ENCODE peak calls at places on chromosomes 3 and 15, in seven cellular contexts. One of them, this sample, is unnamed.

GRCh38 chr15:56077071-56077470 is 83.7 kb upstream of the NEDD4 start:
- DNase-seq in HS-27A: no peak
- DNase-seq in SHP77: no peak
- DNase-seq in left lung: no peak
- DNase-seq in RCC 7860: no peak
- DNase-seq in GDM1: no peak
- DNase-seq in nucleus accumbens: no peak
- DNase-seq in this sample: no peak

GRCh38 chr3:143888846-143889245 is 40.6 kb upstream of the SLC9A9 start:
- DNase-seq in HS-27A: no peak
- DNase-seq in SHP77: no peak
- DNase-seq in left lung: no peak
- DNase-seq in RCC 7860: no peak
- DNase-seq in GDM1: no peak
- DNase-seq in nucleus accumbens: no peak
- DNase-seq in this sample: no peak

GRCh38 chr3:192929755-192930491 is 12.3 kb upstream of the MB21D2 start:
- DNase-seq in HS-27A: no peak
- DNase-seq in SHP77: no peak
- DNase-seq in left lung: no peak
- DNase-seq in RCC 7860: no peak
- DNase-seq in GDM1: no peak
- DNase-seq in nucleus accumbens: no peak
- DNase-seq in this sample: no peak

GRCh38 chr3:72375237-72376154 is 472.7 kb downstream of the SHQ1 start:
- DNase-seq in HS-27A: no peak
- DNase-seq in SHP77: no peak
- DNase-seq in left lung: no peak
- DNase-seq in RCC 7860: no peak
- DNase-seq in GDM1: no peak
- DNase-seq in nucleus accumbens: no peak
- DNase-seq in this sample: no peak

GRCh38 chr3:126117786-126118185 is 33.9 kb upstream of the SLC41A3 start:
- DNase-seq in HS-27A: no peak
- DNase-seq in SHP77: no peak
- DNase-seq in left lung: peak
- DNase-seq in RCC 7860: no peak
- DNase-seq in GDM1: no peak
- DNase-seq in nucleus accumbens: no peak
- DNase-seq in this sample: no peak

GRCh38 chr15:39628821-39629220 is 47.9 kb downstream of the THBS1 start:
- DNase-seq in HS-27A: no peak
- DNase-seq in SHP77: no peak
- DNase-seq in left lung: no peak
- DNase-seq in RCC 7860: no peak
- DNase-seq in GDM1: no peak
- DNase-seq in nucleus accumbens: no peak
- DNase-seq in this sample: no peak

GRCh38 chr3:69712244-69712643 is 27.0 kb upstream of the MITF start:
- DNase-seq in HS-27A: no peak
- DNase-seq in SHP77: no peak
- DNase-seq in left lung: no peak
- DNase-seq in RCC 7860: no peak
- DNase-seq in GDM1: no peak
- DNase-seq in nucleus accumbens: no peak
- DNase-seq in this sample: no peak

GRCh38 chr3:122406198-122406597 is 9.7 kb downstream of the WDR5B start:
- DNase-seq in HS-27A: no peak
- DNase-seq in SHP77: no peak
- DNase-seq in left lung: no peak
- DNase-seq in RCC 7860: no peak
- DNase-seq in GDM1: no peak
- DNase-seq in nucleus accumbens: no peak
- DNase-seq in this sample: no peak

GRCh38 chr3:87691109-87691508 is 367.7 kb downstream of the CGGBP1 start:
- DNase-seq in HS-27A: peak
- DNase-seq in SHP77: no peak
- DNase-seq in left lung: peak
- DNase-seq in RCC 7860: no peak
- DNase-seq in GDM1: no peak
- DNase-seq in nucleus accumbens: no peak
- DNase-seq in this sample: no peak

GRCh38 chr15:89419370-89419984 is 76.9 kb downstream of the RHCG start:
- DNase-seq in HS-27A: no peak
- DNase-seq in SHP77: no peak
- DNase-seq in left lung: no peak
- DNase-seq in RCC 7860: no peak
- DNase-seq in GDM1: no peak
- DNase-seq in nucleus accumbens: no peak
- DNase-seq in this sample: no peak

This sample was measured in T-helper 17 cell.